ENCODE peak calls at places on chromosomes 12 and 14, in nine cellular contexts. One of them, this sample, is unnamed.
A peak's percentile ranks its signal among the peaks of the same experiment; 100 is the strongest.

GRCh38 chr12:94172031-94172430 is 23.7 kb downstream of the PLXNC1 start:
- DNase-seq in EL: no peak
- DNase-seq in neuronal stem cell: no peak
- DNase-seq in GM20000: no peak
- DNase-seq in right cardiac atrium: no peak
- DNase-seq in tibial artery: no peak
- DNase-seq in hypothalamus: no peak
- DNase-seq in left cardiac atrium: no peak
- DNase-seq in left colon: no peak
- DNase-seq in this sample: peak; percentile 89

GRCh38 chr14:23621204-23621931 is 14.8 kb upstream of the DHRS2 start:
- DNase-seq in EL: no peak
- DNase-seq in neuronal stem cell: no peak
- DNase-seq in GM20000: no peak
- DNase-seq in right cardiac atrium: no peak
- DNase-seq in tibial artery: no peak
- DNase-seq in hypothalamus: no peak
- DNase-seq in left cardiac atrium: no peak
- DNase-seq in left colon: no peak
- DNase-seq in this sample: no peak

GRCh38 chr14:32724864-32725550 is 213.7 kb upstream of the NPAS3 start:
- DNase-seq in EL: peak; percentile 75
- DNase-seq in neuronal stem cell: no peak
- DNase-seq in GM20000: no peak
- DNase-seq in right cardiac atrium: no peak
- DNase-seq in tibial artery: no peak
- DNase-seq in hypothalamus: no peak
- DNase-seq in left cardiac atrium: no peak
- DNase-seq in left colon: no peak
- DNase-seq in this sample: peak; percentile 86

GRCh38 chr12:13571035-13571434 is 374.5 kb downstream of the EMP1 start:
- DNase-seq in EL: no peak
- DNase-seq in neuronal stem cell: no peak
- DNase-seq in GM20000: no peak
- DNase-seq in right cardiac atrium: no peak
- DNase-seq in tibial artery: no peak
- DNase-seq in hypothalamus: no peak
- DNase-seq in left cardiac atrium: no peak
- DNase-seq in left colon: no peak
- DNase-seq in this sample: no peak

GRCh38 chr12:18718462-18718861 is 19.4 kb downstream of the PLCZ1 start:
- DNase-seq in EL: no peak
- DNase-seq in neuronal stem cell: no peak
- DNase-seq in GM20000: no peak
- DNase-seq in right cardiac atrium: no peak
- DNase-seq in tibial artery: no peak
- DNase-seq in hypothalamus: no peak
- DNase-seq in left cardiac atrium: no peak
- DNase-seq in left colon: no peak
- DNase-seq in this sample: no peak

GRCh38 chr12:7588703-7589329 is 76.9 kb downstream of the APOBEC1 start:
- DNase-seq in EL: peak; percentile 62
- DNase-seq in neuronal stem cell: no peak
- DNase-seq in GM20000: peak; percentile 56
- DNase-seq in right cardiac atrium: no peak
- DNase-seq in tibial artery: peak; percentile 71
- DNase-seq in hypothalamus: no peak
- DNase-seq in left cardiac atrium: peak; percentile 33
- DNase-seq in left colon: peak; percentile 33
- DNase-seq in this sample: peak; percentile 45

GRCh38 chr12:124388679-124389536 is 94.0 kb downstream of the RFLNA start:
- DNase-seq in EL: peak; percentile 85
- DNase-seq in neuronal stem cell: peak; percentile 62
- DNase-seq in GM20000: peak; percentile 75
- DNase-seq in right cardiac atrium: peak; percentile 96
- DNase-seq in tibial artery: peak; percentile 92
- DNase-seq in hypothalamus: peak; percentile 83
- DNase-seq in left cardiac atrium: peak; percentile 92
- DNase-seq in left colon: peak; percentile 87
- DNase-seq in this sample: peak; percentile 94

GRCh38 chr12:29207120-29207519 is 58.0 kb downstream of the FAR2 start:
- DNase-seq in EL: no peak
- DNase-seq in neuronal stem cell: no peak
- DNase-seq in GM20000: no peak
- DNase-seq in right cardiac atrium: no peak
- DNase-seq in tibial artery: peak; percentile 30
- DNase-seq in hypothalamus: no peak
- DNase-seq in left cardiac atrium: no peak
- DNase-seq in left colon: no peak
- DNase-seq in this sample: peak; percentile 50

GRCh38 chr12:27531916-27532315 is 7.9 kb downstream of the PPFIBP1 start:
- DNase-seq in EL: no peak
- DNase-seq in neuronal stem cell: no peak
- DNase-seq in GM20000: no peak
- DNase-seq in right cardiac atrium: no peak
- DNase-seq in tibial artery: no peak
- DNase-seq in hypothalamus: no peak
- DNase-seq in left cardiac atrium: no peak
- DNase-seq in left colon: no peak
- DNase-seq in this sample: no peak

GRCh38 chr12:25404955-25405354 is 148.1 kb downstream of the LMNTD1 start:
- DNase-seq in EL: no peak
- DNase-seq in neuronal stem cell: no peak
- DNase-seq in GM20000: no peak
- DNase-seq in right cardiac atrium: no peak
- DNase-seq in tibial artery: no peak
- DNase-seq in hypothalamus: no peak
- DNase-seq in left cardiac atrium: no peak
- DNase-seq in left colon: no peak
- DNase-seq in this sample: no peak

GRCh38 chr12:119229837-119230236 is 51.1 kb downstream of the HSPB8 start:
- DNase-seq in EL: peak; percentile 28
- DNase-seq in neuronal stem cell: peak; percentile 71
- DNase-seq in GM20000: no peak
- DNase-seq in right cardiac atrium: peak; percentile 78
- DNase-seq in tibial artery: no peak
- DNase-seq in hypothalamus: no peak
- DNase-seq in left cardiac atrium: peak; percentile 71
- DNase-seq in left colon: peak; percentile 9
- DNase-seq in this sample: peak; percentile 8

GRCh38 chr14:42428996-42429395 is 822.3 kb downstream of the LRFN5 start:
- DNase-seq in EL: no peak
- DNase-seq in neuronal stem cell: no peak
- DNase-seq in GM20000: peak; percentile 18
- DNase-seq in right cardiac atrium: no peak
- DNase-seq in tibial artery: no peak
- DNase-seq in hypothalamus: no peak
- DNase-seq in left cardiac atrium: no peak
- DNase-seq in left colon: no peak
- DNase-seq in this sample: no peak